ENCODE peak calls at places on chromosomes 13 and 19, in six cellular contexts. E, G, V, X, R and C are unnamed samples.

GRCh38 chr13:114108141-114108761 is 24.2 kb downstream of the RASA3 start:
- DNase-seq in E (peak), G (no peak), V (no peak), X (no peak), R (no peak), C (no peak)

GRCh38 chr13:58085819-58086218 is 454.3 kb downstream of the PCDH17 start:
- DNase-seq in E (no peak), G (no peak), V (no peak), X (no peak), R (no peak), C (no peak)

GRCh38 chr13:49638416-49639072 is 10.2 kb downstream of the ARL11 start:
- DNase-seq in E (no peak), G (no peak), V (no peak), X (no peak), R (no peak), C (no peak)

GRCh38 chr13:113143466-113144254 is 14.8 kb upstream of the PROZ start:
- DNase-seq in E (no peak), G (no peak), V (no peak), X (no peak), R (no peak), C (no peak)

GRCh38 chr19:19145281-19145999 is 7.2 kb upstream of the TMEM161A start:
- DNase-seq in E (no peak), G (no peak), V (no peak), X (no peak), R (no peak), C (no peak)

GRCh38 chr19:22606212-22606553 is 27.9 kb upstream of the ZNF492 start:
- DNase-seq in E (no peak), G (no peak), V (no peak), X (no peak), R (no peak), C (no peak)

GRCh38 chr13:95235199-95235726 is 66.0 kb downstream of the ABCC4 start:
- DNase-seq in E (no peak), G (no peak), V (no peak), X (no peak), R (no peak), C (no peak)

GRCh38 chr19:55484571-55485438 is at the start of gene NAT14:
- DNase-seq in E (peak), G (peak), V (peak), X (peak), R (peak), C (no peak)

GRCh38 chr19:12953456-12954149 is 3.4 kb downstream of the GADD45GIP1 start:
- DNase-seq in E (no peak), G (no peak), V (no peak), X (no peak), R (no peak), C (no peak)

GRCh38 chr13:83753912-83754624 is 128.2 kb downstream of the SLITRK1 start:
- DNase-seq in E (no peak), G (no peak), V (no peak), X (no peak), R (no peak), C (no peak)

GRCh38 chr19:38122402-38123093 is 101.5 kb downstream of the DPF1 start:
- DNase-seq in E (no peak), G (no peak), V (no peak), X (no peak), R (no peak), C (no peak)

GRCh38 chr13:110949628-110950027 is 34.8 kb upstream of the ANKRD10 start:
- DNase-seq in E (no peak), G (no peak), V (no peak), X (no peak), R (no peak), C (no peak)

GRCh38 chr13:101157261-101157660 is 259.0 kb downstream of the NALCN start:
- DNase-seq in E (no peak), G (no peak), V (no peak), X (no peak), R (no peak), C (no peak)

GRCh38 chr19:18593367-18594095 is 4.9 kb downstream of the REX1BD start:
- DNase-seq in E (no peak), G (no peak), V (no peak), X (no peak), R (no peak), C (no peak)

GRCh38 chr13:62293081-62293480 is 877.4 kb upstream of the PCDH20 start:
- DNase-seq in E (no peak), G (no peak), V (no peak), X (no peak), R (no peak), C (no peak)

GRCh38 chr13:35157143-35157755 is 215.2 kb downstream of the NBEA start:
- DNase-seq in E (peak), G (peak), V (no peak), X (no peak), R (no peak), C (no peak)

GRCh38 chr13:102917019-102917418 is 71.2 kb downstream of the ERCC5 start:
- DNase-seq in E (no peak), G (no peak), V (no peak), X (no peak), R (no peak), C (no peak)

GRCh38 chr19:17681505-17682125 is 6.5 kb downstream of the UNC13A start:
- DNase-seq in E (no peak), G (peak), V (peak), X (peak), R (peak), C (no peak)

GRCh38 chr19:1250374-1251232 is 2.2 kb downstream of the MIDN start:
- DNase-seq in E (peak), G (peak), V (no peak), X (peak), R (peak), C (peak)

GRCh38 chr13:72500851-72501250 is 226.6 kb downstream of the MZT1 start:
- DNase-seq in E (no peak), G (no peak), V (no peak), X (no peak), R (no peak), C (no peak)

GRCh38 chr19:56369886-56370676 is 23.3 kb downstream of the ZNF582 start:
- DNase-seq in E (no peak), G (no peak), V (no peak), X (no peak), R (no peak), C (no peak)

GRCh38 chr19:28217064-28217463 is 995.9 kb downstream of the UQCRFS1 start:
- DNase-seq in E (no peak), G (no peak), V (no peak), X (no peak), R (no peak), C (no peak)

GRCh38 chr13:52786747-52787146 is 47.1 kb upstream of the CNMD start:
- DNase-seq in E (no peak), G (no peak), V (no peak), X (no peak), R (no peak), C (no peak)

GRCh38 chr13:59643906-59644626 is 519.7 kb downstream of the DIAPH3 start:
- DNase-seq in E (no peak), G (no peak), V (no peak), X (no peak), R (no peak), C (no peak)

GRCh38 chr13:42078113-42078769 is 29.8 kb downstream of the DGKH start:
- DNase-seq in E (no peak), G (no peak), V (no peak), X (no peak), R (no peak), C (no peak)

GRCh38 chr13:113029487-113030258 is 60.7 kb downstream of the MCF2L start:
- DNase-seq in E (peak), G (peak), V (peak), X (peak), R (peak), C (no peak)

GRCh38 chr19:54792814-54793213 is 10.6 kb upstream of the KIR2DL4 start:
- DNase-seq in E (no peak), G (no peak), V (no peak), X (no peak), R (no peak), C (no peak)

GRCh38 chr13:111421216-111421615 is 100.8 kb downstream of the TEX29 start:
- DNase-seq in E (no peak), G (no peak), V (no peak), X (no peak), R (no peak), C (no peak)

GRCh38 chr19:7874080-7874856 is at the start of gene PRR36:
- DNase-seq in E (no peak), G (peak), V (no peak), X (no peak), R (no peak), C (no peak)